ENCODE peak calls at places on chromosomes 1 and 21, in ten cellular contexts. One of them, this sample, is unnamed.

GRCh38 chr21:45249626-45250025 is 38.1 kb downstream of the POFUT2 start:
- DNase-seq in upper lobe of right lung: no peak
- DNase-seq in neural crest cell: no peak
- DNase-seq in T-cell: no peak
- DNase-seq in stimulated activated CD8-positive, alpha-beta memory T cell treated with anti-CD3 and anti-CD28 coated beads, Interleukin-4, amount 100 ng/mL, for 24 hours: no peak
- DNase-seq in aorta: no peak
- DNase-seq in nephron progenitor cell: no peak
- DNase-seq in cardiac muscle cell: no peak
- DNase-seq in A549: no peak
- DNase-seq in small intestine: no peak
- DNase-seq in this sample: no peak

GRCh38 chr1:162697140-162697895 is 65.1 kb downstream of the DDR2 start:
- DNase-seq in upper lobe of right lung: no peak
- DNase-seq in neural crest cell: no peak
- DNase-seq in T-cell: no peak
- DNase-seq in stimulated activated CD8-positive, alpha-beta memory T cell treated with anti-CD3 and anti-CD28 coated beads, Interleukin-4, amount 100 ng/mL, for 24 hours: no peak
- DNase-seq in aorta: no peak
- DNase-seq in nephron progenitor cell: no peak
- DNase-seq in cardiac muscle cell: no peak
- DNase-seq in A549: no peak
- DNase-seq in small intestine: no peak
- DNase-seq in this sample: no peak

GRCh38 chr1:89548486-89548857 is 23.8 kb downstream of the LRRC8B start:
- DNase-seq in upper lobe of right lung: no peak
- DNase-seq in neural crest cell: no peak
- DNase-seq in T-cell: no peak
- DNase-seq in stimulated activated CD8-positive, alpha-beta memory T cell treated with anti-CD3 and anti-CD28 coated beads, Interleukin-4, amount 100 ng/mL, for 24 hours: no peak
- DNase-seq in aorta: no peak
- DNase-seq in nephron progenitor cell: no peak
- DNase-seq in cardiac muscle cell: no peak
- DNase-seq in A549: no peak
- DNase-seq in small intestine: no peak
- DNase-seq in this sample: no peak

GRCh38 chr1:3795453-3796214 is 664 bp downstream of the LRRC47 start:
- DNase-seq in upper lobe of right lung: no peak
- DNase-seq in neural crest cell: no peak
- DNase-seq in T-cell: no peak
- DNase-seq in stimulated activated CD8-positive, alpha-beta memory T cell treated with anti-CD3 and anti-CD28 coated beads, Interleukin-4, amount 100 ng/mL, for 24 hours: no peak
- DNase-seq in aorta: peak; percentile 44
- DNase-seq in nephron progenitor cell: peak; percentile 44
- DNase-seq in cardiac muscle cell: no peak
- DNase-seq in A549: no peak
- DNase-seq in small intestine: no peak
- DNase-seq in this sample: no peak

GRCh38 chr1:35014486-35014885 is 17.3 kb downstream of the ZMYM6 start:
- DNase-seq in upper lobe of right lung: no peak
- DNase-seq in neural crest cell: no peak
- DNase-seq in T-cell: no peak
- DNase-seq in stimulated activated CD8-positive, alpha-beta memory T cell treated with anti-CD3 and anti-CD28 coated beads, Interleukin-4, amount 100 ng/mL, for 24 hours: no peak
- DNase-seq in aorta: no peak
- DNase-seq in nephron progenitor cell: no peak
- DNase-seq in cardiac muscle cell: no peak
- DNase-seq in A549: no peak
- DNase-seq in small intestine: no peak
- DNase-seq in this sample: no peak

GRCh38 chr1:244349103-244349531 is 102.6 kb downstream of the ADSS2 start:
- DNase-seq in upper lobe of right lung: no peak
- DNase-seq in neural crest cell: no peak
- DNase-seq in T-cell: no peak
- DNase-seq in stimulated activated CD8-positive, alpha-beta memory T cell treated with anti-CD3 and anti-CD28 coated beads, Interleukin-4, amount 100 ng/mL, for 24 hours: no peak
- DNase-seq in aorta: no peak
- DNase-seq in nephron progenitor cell: no peak
- DNase-seq in cardiac muscle cell: peak; percentile 94
- DNase-seq in A549: peak; percentile 15
- DNase-seq in small intestine: peak; percentile 83
- DNase-seq in this sample: peak; percentile 83

GRCh38 chr1:40162791-40163441 is 1.7 kb downstream of the RLF start:
- DNase-seq in upper lobe of right lung: no peak
- DNase-seq in neural crest cell: no peak
- DNase-seq in T-cell: no peak
- DNase-seq in stimulated activated CD8-positive, alpha-beta memory T cell treated with anti-CD3 and anti-CD28 coated beads, Interleukin-4, amount 100 ng/mL, for 24 hours: no peak
- DNase-seq in aorta: no peak
- DNase-seq in nephron progenitor cell: no peak
- DNase-seq in cardiac muscle cell: peak; percentile 6
- DNase-seq in A549: no peak
- DNase-seq in small intestine: no peak
- DNase-seq in this sample: peak; percentile 22

GRCh38 chr1:117077267-117077666 is 17.1 kb downstream of the TTF2 start:
- DNase-seq in upper lobe of right lung: no peak
- DNase-seq in neural crest cell: no peak
- DNase-seq in T-cell: no peak
- DNase-seq in stimulated activated CD8-positive, alpha-beta memory T cell treated with anti-CD3 and anti-CD28 coated beads, Interleukin-4, amount 100 ng/mL, for 24 hours: peak; percentile 30
- DNase-seq in aorta: no peak
- DNase-seq in nephron progenitor cell: no peak
- DNase-seq in cardiac muscle cell: peak; percentile 75
- DNase-seq in A549: no peak
- DNase-seq in small intestine: no peak
- DNase-seq in this sample: peak; percentile 91

GRCh38 chr1:228176461-228177182 is 11.0 kb downstream of the IBA57 start:
- DNase-seq in upper lobe of right lung: peak; percentile 63
- DNase-seq in neural crest cell: no peak
- DNase-seq in T-cell: no peak
- DNase-seq in stimulated activated CD8-positive, alpha-beta memory T cell treated with anti-CD3 and anti-CD28 coated beads, Interleukin-4, amount 100 ng/mL, for 24 hours: no peak
- DNase-seq in aorta: no peak
- DNase-seq in nephron progenitor cell: no peak
- DNase-seq in cardiac muscle cell: no peak
- DNase-seq in A549: no peak
- DNase-seq in small intestine: no peak
- DNase-seq in this sample: no peak

GRCh38 chr1:38026592-38027200 is 14.2 kb downstream of the UTP11 start:
- DNase-seq in upper lobe of right lung: peak; percentile 88
- DNase-seq in neural crest cell: peak; percentile 53
- DNase-seq in T-cell: no peak
- DNase-seq in stimulated activated CD8-positive, alpha-beta memory T cell treated with anti-CD3 and anti-CD28 coated beads, Interleukin-4, amount 100 ng/mL, for 24 hours: no peak
- DNase-seq in aorta: no peak
- DNase-seq in nephron progenitor cell: peak; percentile 70
- DNase-seq in cardiac muscle cell: peak; percentile 67
- DNase-seq in A549: peak; percentile 56
- DNase-seq in small intestine: peak; percentile 28
- DNase-seq in this sample: no peak

GRCh38 chr1:52970149-52970548 is 43.1 kb downstream of the SCP2 start:
- DNase-seq in upper lobe of right lung: no peak
- DNase-seq in neural crest cell: no peak
- DNase-seq in T-cell: no peak
- DNase-seq in stimulated activated CD8-positive, alpha-beta memory T cell treated with anti-CD3 and anti-CD28 coated beads, Interleukin-4, amount 100 ng/mL, for 24 hours: no peak
- DNase-seq in aorta: no peak
- DNase-seq in nephron progenitor cell: no peak
- DNase-seq in cardiac muscle cell: peak; percentile 55
- DNase-seq in A549: no peak
- DNase-seq in small intestine: peak; percentile 58
- DNase-seq in this sample: no peak

GRCh38 chr1:92201973-92202372 is 15.7 kb upstream of the C1orf146 start:
- DNase-seq in upper lobe of right lung: no peak
- DNase-seq in neural crest cell: no peak
- DNase-seq in T-cell: no peak
- DNase-seq in stimulated activated CD8-positive, alpha-beta memory T cell treated with anti-CD3 and anti-CD28 coated beads, Interleukin-4, amount 100 ng/mL, for 24 hours: no peak
- DNase-seq in aorta: no peak
- DNase-seq in nephron progenitor cell: no peak
- DNase-seq in cardiac muscle cell: peak; percentile 24
- DNase-seq in A549: no peak
- DNase-seq in small intestine: no peak
- DNase-seq in this sample: no peak

GRCh38 chr1:178619104-178619503 is 105.9 kb upstream of the RALGPS2 start:
- DNase-seq in upper lobe of right lung: no peak
- DNase-seq in neural crest cell: no peak
- DNase-seq in T-cell: no peak
- DNase-seq in stimulated activated CD8-positive, alpha-beta memory T cell treated with anti-CD3 and anti-CD28 coated beads, Interleukin-4, amount 100 ng/mL, for 24 hours: no peak
- DNase-seq in aorta: no peak
- DNase-seq in nephron progenitor cell: no peak
- DNase-seq in cardiac muscle cell: no peak
- DNase-seq in A549: no peak
- DNase-seq in small intestine: no peak
- DNase-seq in this sample: no peak

GRCh38 chr1:173127369-173128307 is 76.9 kb upstream of the TNFSF18 start:
- DNase-seq in upper lobe of right lung: peak; percentile 64
- DNase-seq in neural crest cell: no peak
- DNase-seq in T-cell: no peak
- DNase-seq in stimulated activated CD8-positive, alpha-beta memory T cell treated with anti-CD3 and anti-CD28 coated beads, Interleukin-4, amount 100 ng/mL, for 24 hours: no peak
- DNase-seq in aorta: no peak
- DNase-seq in nephron progenitor cell: no peak
- DNase-seq in cardiac muscle cell: no peak
- DNase-seq in A549: no peak
- DNase-seq in small intestine: peak; percentile 55
- DNase-seq in this sample: no peak

GRCh38 chr1:150535511-150536281 is 13.5 kb upstream of the ADAMTSL4 start:
- DNase-seq in upper lobe of right lung: no peak
- DNase-seq in neural crest cell: no peak
- DNase-seq in T-cell: no peak
- DNase-seq in stimulated activated CD8-positive, alpha-beta memory T cell treated with anti-CD3 and anti-CD28 coated beads, Interleukin-4, amount 100 ng/mL, for 24 hours: no peak
- DNase-seq in aorta: peak; percentile 20
- DNase-seq in nephron progenitor cell: no peak
- DNase-seq in cardiac muscle cell: peak; percentile 62
- DNase-seq in A549: no peak
- DNase-seq in small intestine: no peak
- DNase-seq in this sample: no peak

GRCh38 chr21:41952568-41953248 is 1.1 kb downstream of the C2CD2 start:
- DNase-seq in upper lobe of right lung: no peak
- DNase-seq in neural crest cell: no peak
- DNase-seq in T-cell: no peak
- DNase-seq in stimulated activated CD8-positive, alpha-beta memory T cell treated with anti-CD3 and anti-CD28 coated beads, Interleukin-4, amount 100 ng/mL, for 24 hours: no peak
- DNase-seq in aorta: peak; percentile 42
- DNase-seq in nephron progenitor cell: peak; percentile 23
- DNase-seq in cardiac muscle cell: no peak
- DNase-seq in A549: no peak
- DNase-seq in small intestine: peak; percentile 16
- DNase-seq in this sample: no peak

GRCh38 chr1:17212487-17213121 is 7.7 kb downstream of the PADI1 start:
- DNase-seq in upper lobe of right lung: peak; percentile 73
- DNase-seq in neural crest cell: no peak
- DNase-seq in T-cell: peak; percentile 84
- DNase-seq in stimulated activated CD8-positive, alpha-beta memory T cell treated with anti-CD3 and anti-CD28 coated beads, Interleukin-4, amount 100 ng/mL, for 24 hours: peak; percentile 65
- DNase-seq in aorta: no peak
- DNase-seq in nephron progenitor cell: peak; percentile 52
- DNase-seq in cardiac muscle cell: peak; percentile 84
- DNase-seq in A549: no peak
- DNase-seq in small intestine: no peak
- DNase-seq in this sample: no peak

GRCh38 chr1:38474738-38475623 is 384.6 kb downstream of the RRAGC start:
- DNase-seq in upper lobe of right lung: no peak
- DNase-seq in neural crest cell: no peak
- DNase-seq in T-cell: peak; percentile 1
- DNase-seq in stimulated activated CD8-positive, alpha-beta memory T cell treated with anti-CD3 and anti-CD28 coated beads, Interleukin-4, amount 100 ng/mL, for 24 hours: no peak
- DNase-seq in aorta: no peak
- DNase-seq in nephron progenitor cell: no peak
- DNase-seq in cardiac muscle cell: no peak
- DNase-seq in A549: no peak
- DNase-seq in small intestine: no peak
- DNase-seq in this sample: no peak

GRCh38 chr1:230415405-230416119 is 10.6 kb downstream of the PGBD5 start:
- DNase-seq in upper lobe of right lung: no peak
- DNase-seq in neural crest cell: no peak
- DNase-seq in T-cell: no peak
- DNase-seq in stimulated activated CD8-positive, alpha-beta memory T cell treated with anti-CD3 and anti-CD28 coated beads, Interleukin-4, amount 100 ng/mL, for 24 hours: no peak
- DNase-seq in aorta: no peak
- DNase-seq in nephron progenitor cell: no peak
- DNase-seq in cardiac muscle cell: no peak
- DNase-seq in A549: no peak
- DNase-seq in small intestine: no peak
- DNase-seq in this sample: no peak

GRCh38 chr1:66624412-66625060 is 90.6 kb downstream of the SGIP1 start:
- DNase-seq in upper lobe of right lung: no peak
- DNase-seq in neural crest cell: no peak
- DNase-seq in T-cell: no peak
- DNase-seq in stimulated activated CD8-positive, alpha-beta memory T cell treated with anti-CD3 and anti-CD28 coated beads, Interleukin-4, amount 100 ng/mL, for 24 hours: no peak
- DNase-seq in aorta: no peak
- DNase-seq in nephron progenitor cell: no peak
- DNase-seq in cardiac muscle cell: peak; percentile 66
- DNase-seq in A549: no peak
- DNase-seq in small intestine: no peak
- DNase-seq in this sample: peak; percentile 42

GRCh38 chr21:43836616-43837015 is 28.4 kb upstream of the AGPAT3 start:
- DNase-seq in upper lobe of right lung: no peak
- DNase-seq in neural crest cell: no peak
- DNase-seq in T-cell: no peak
- DNase-seq in stimulated activated CD8-positive, alpha-beta memory T cell treated with anti-CD3 and anti-CD28 coated beads, Interleukin-4, amount 100 ng/mL, for 24 hours: no peak
- DNase-seq in aorta: no peak
- DNase-seq in nephron progenitor cell: no peak
- DNase-seq in cardiac muscle cell: no peak
- DNase-seq in A549: no peak
- DNase-seq in small intestine: no peak
- DNase-seq in this sample: no peak

GRCh38 chr1:181317261-181317924 is 165.9 kb upstream of the CACNA1E start:
- DNase-seq in upper lobe of right lung: no peak
- DNase-seq in neural crest cell: no peak
- DNase-seq in T-cell: no peak
- DNase-seq in stimulated activated CD8-positive, alpha-beta memory T cell treated with anti-CD3 and anti-CD28 coated beads, Interleukin-4, amount 100 ng/mL, for 24 hours: no peak
- DNase-seq in aorta: no peak
- DNase-seq in nephron progenitor cell: peak; percentile 50
- DNase-seq in cardiac muscle cell: no peak
- DNase-seq in A549: no peak
- DNase-seq in small intestine: no peak
- DNase-seq in this sample: no peak